ENCODE peak calls at places on chromosomes 1 and 21, in seven cellular contexts. One of them, this sample, is unnamed.

GRCh38 chr1:94160811-94161210 is 39.9 kb upstream of the ABCA4 start:
- DNase-seq in NCI-H1092: no peak
- DNase-seq in GM04504: peak
- DNase-seq in RCC 7860: peak
- DNase-seq in tibial artery: no peak
- DNase-seq in HCT116: peak
- DNase-seq in activated naive CD8-positive, alpha-beta T cell treated with anti-CD3 and anti-CD28 coated beads for 36 hours: no peak
- DNase-seq in this sample: no peak

GRCh38 chr1:108553910-108554309 is 6.0 kb upstream of the EEIG2 start:
- DNase-seq in NCI-H1092: no peak
- DNase-seq in HCT116: no peak
- DNase-seq in GM04504: no peak
- DNase-seq in activated naive CD8-positive, alpha-beta T cell treated with anti-CD3 and anti-CD28 coated beads for 36 hours: no peak
- DNase-seq in RCC 7860: no peak
- DNase-seq in tibial artery: no peak
- DNase-seq in this sample: no peak

GRCh38 chr21:31370893-31371652 is 27.0 kb upstream of the TIAM1 start:
- DNase-seq in activated naive CD8-positive, alpha-beta T cell treated with anti-CD3 and anti-CD28 coated beads for 36 hours: no peak
- DNase-seq in tibial artery: peak
- DNase-seq in GM04504: no peak
- DNase-seq in NCI-H1092: no peak
- DNase-seq in RCC 7860: no peak
- DNase-seq in HCT116: no peak
- DNase-seq in this sample: no peak

GRCh38 chr1:199946305-199947155 is 81.0 kb upstream of the NR5A2 start:
- DNase-seq in activated naive CD8-positive, alpha-beta T cell treated with anti-CD3 and anti-CD28 coated beads for 36 hours: no peak
- DNase-seq in tibial artery: no peak
- DNase-seq in NCI-H1092: no peak
- DNase-seq in GM04504: no peak
- DNase-seq in HCT116: no peak
- DNase-seq in RCC 7860: no peak
- DNase-seq in this sample: no peak

GRCh38 chr1:234866007-234866866 is 256.3 kb upstream of the IRF2BP2 start:
- DNase-seq in GM04504: peak
- DNase-seq in tibial artery: peak
- DNase-seq in NCI-H1092: no peak
- DNase-seq in activated naive CD8-positive, alpha-beta T cell treated with anti-CD3 and anti-CD28 coated beads for 36 hours: no peak
- DNase-seq in HCT116: peak
- DNase-seq in RCC 7860: peak
- DNase-seq in this sample: no peak

GRCh38 chr1:1788646-1789431 is 10.6 kb upstream of the NADK start:
- DNase-seq in NCI-H1092: no peak
- DNase-seq in activated naive CD8-positive, alpha-beta T cell treated with anti-CD3 and anti-CD28 coated beads for 36 hours: no peak
- DNase-seq in tibial artery: no peak
- DNase-seq in GM04504: no peak
- DNase-seq in RCC 7860: no peak
- DNase-seq in HCT116: no peak
- DNase-seq in this sample: no peak

GRCh38 chr21:38875694-38876492 is 70.2 kb downstream of the ETS2 start:
- DNase-seq in HCT116: no peak
- DNase-seq in activated naive CD8-positive, alpha-beta T cell treated with anti-CD3 and anti-CD28 coated beads for 36 hours: no peak
- DNase-seq in GM04504: no peak
- DNase-seq in NCI-H1092: no peak
- DNase-seq in RCC 7860: no peak
- DNase-seq in tibial artery: no peak
- DNase-seq in this sample: no peak

GRCh38 chr1:168752171-168752570 is 23.2 kb upstream of the DPT start:
- DNase-seq in HCT116: no peak
- DNase-seq in RCC 7860: peak
- DNase-seq in tibial artery: no peak
- DNase-seq in activated naive CD8-positive, alpha-beta T cell treated with anti-CD3 and anti-CD28 coated beads for 36 hours: no peak
- DNase-seq in GM04504: no peak
- DNase-seq in NCI-H1092: no peak
- DNase-seq in this sample: no peak

GRCh38 chr1:29563571-29563970 is 327.2 kb downstream of the PTPRU start:
- DNase-seq in RCC 7860: no peak
- DNase-seq in NCI-H1092: no peak
- DNase-seq in GM04504: no peak
- DNase-seq in HCT116: no peak
- DNase-seq in tibial artery: no peak
- DNase-seq in activated naive CD8-positive, alpha-beta T cell treated with anti-CD3 and anti-CD28 coated beads for 36 hours: no peak
- DNase-seq in this sample: no peak

GRCh38 chr1:37663426-37664000 is 28.8 kb upstream of the CDCA8 start:
- DNase-seq in GM04504: no peak
- DNase-seq in RCC 7860: no peak
- DNase-seq in HCT116: no peak
- DNase-seq in activated naive CD8-positive, alpha-beta T cell treated with anti-CD3 and anti-CD28 coated beads for 36 hours: no peak
- DNase-seq in tibial artery: no peak
- DNase-seq in NCI-H1092: no peak
- DNase-seq in this sample: no peak

GRCh38 chr1:15876357-15876756 is 28.9 kb downstream of the SPEN start:
- DNase-seq in HCT116: no peak
- DNase-seq in tibial artery: no peak
- DNase-seq in NCI-H1092: no peak
- DNase-seq in GM04504: no peak
- DNase-seq in RCC 7860: no peak
- DNase-seq in activated naive CD8-positive, alpha-beta T cell treated with anti-CD3 and anti-CD28 coated beads for 36 hours: no peak
- DNase-seq in this sample: no peak

GRCh38 chr1:67261646-67262045 is 46.0 kb upstream of the IL12RB2 start:
- DNase-seq in GM04504: no peak
- DNase-seq in RCC 7860: no peak
- DNase-seq in HCT116: no peak
- DNase-seq in activated naive CD8-positive, alpha-beta T cell treated with anti-CD3 and anti-CD28 coated beads for 36 hours: no peak
- DNase-seq in tibial artery: no peak
- DNase-seq in NCI-H1092: no peak
- DNase-seq in this sample: peak

GRCh38 chr1:48049823-48050539 is 52.8 kb upstream of the TRABD2B start:
- DNase-seq in RCC 7860: no peak
- DNase-seq in GM04504: no peak
- DNase-seq in NCI-H1092: no peak
- DNase-seq in activated naive CD8-positive, alpha-beta T cell treated with anti-CD3 and anti-CD28 coated beads for 36 hours: no peak
- DNase-seq in tibial artery: no peak
- DNase-seq in HCT116: no peak
- DNase-seq in this sample: no peak

GRCh38 chr1:6273380-6273891 is 12.5 kb upstream of the GPR153 start:
- DNase-seq in activated naive CD8-positive, alpha-beta T cell treated with anti-CD3 and anti-CD28 coated beads for 36 hours: no peak
- DNase-seq in tibial artery: no peak
- DNase-seq in NCI-H1092: no peak
- DNase-seq in HCT116: no peak
- DNase-seq in GM04504: no peak
- DNase-seq in RCC 7860: peak
- DNase-seq in this sample: no peak

GRCh38 chr1:191913234-191913948 is 244.9 kb upstream of the RGS18 start:
- DNase-seq in tibial artery: no peak
- DNase-seq in NCI-H1092: no peak
- DNase-seq in RCC 7860: no peak
- DNase-seq in HCT116: no peak
- DNase-seq in GM04504: no peak
- DNase-seq in activated naive CD8-positive, alpha-beta T cell treated with anti-CD3 and anti-CD28 coated beads for 36 hours: no peak
- DNase-seq in this sample: no peak

GRCh38 chr1:7387053-7387861 is 383.8 kb upstream of the VAMP3 start:
- DNase-seq in NCI-H1092: no peak
- DNase-seq in activated naive CD8-positive, alpha-beta T cell treated with anti-CD3 and anti-CD28 coated beads for 36 hours: no peak
- DNase-seq in GM04504: no peak
- DNase-seq in tibial artery: no peak
- DNase-seq in RCC 7860: no peak
- DNase-seq in HCT116: no peak
- DNase-seq in this sample: no peak

GRCh38 chr1:95451054-95451453 is 217.0 kb downstream of the RWDD3 start:
- DNase-seq in RCC 7860: no peak
- DNase-seq in HCT116: peak
- DNase-seq in GM04504: no peak
- DNase-seq in tibial artery: no peak
- DNase-seq in NCI-H1092: no peak
- DNase-seq in activated naive CD8-positive, alpha-beta T cell treated with anti-CD3 and anti-CD28 coated beads for 36 hours: no peak
- DNase-seq in this sample: no peak

GRCh38 chr1:43058545-43059360 is 100.1 kb upstream of the SLC2A1 start:
- DNase-seq in activated naive CD8-positive, alpha-beta T cell treated with anti-CD3 and anti-CD28 coated beads for 36 hours: peak
- DNase-seq in GM04504: no peak
- DNase-seq in RCC 7860: peak
- DNase-seq in NCI-H1092: no peak
- DNase-seq in tibial artery: no peak
- DNase-seq in HCT116: no peak
- DNase-seq in this sample: no peak

GRCh38 chr21:37435120-37435519 is 68.5 kb downstream of the DYRK1A start:
- DNase-seq in HCT116: peak
- DNase-seq in GM04504: peak
- DNase-seq in tibial artery: peak
- DNase-seq in RCC 7860: no peak
- DNase-seq in NCI-H1092: no peak
- DNase-seq in activated naive CD8-positive, alpha-beta T cell treated with anti-CD3 and anti-CD28 coated beads for 36 hours: peak
- DNase-seq in this sample: peak

GRCh38 chr1:41226816-41227215 is 15.3 kb downstream of the SCMH1 start:
- DNase-seq in tibial artery: no peak
- DNase-seq in activated naive CD8-positive, alpha-beta T cell treated with anti-CD3 and anti-CD28 coated beads for 36 hours: no peak
- DNase-seq in RCC 7860: no peak
- DNase-seq in GM04504: no peak
- DNase-seq in HCT116: no peak
- DNase-seq in NCI-H1092: no peak
- DNase-seq in this sample: no peak

GRCh38 chr1:38941527-38942019 is at the start of gene RHBDL2:
- DNase-seq in activated naive CD8-positive, alpha-beta T cell treated with anti-CD3 and anti-CD28 coated beads for 36 hours: no peak
- DNase-seq in HCT116: no peak
- DNase-seq in tibial artery: peak
- DNase-seq in NCI-H1092: no peak
- DNase-seq in RCC 7860: peak
- DNase-seq in GM04504: peak
- DNase-seq in this sample: no peak

This sample was measured in stimulated activated naive CD8-positive, alpha-beta T cell treated with anti-CD3 and anti-CD28 coated beads, Interleukin-15, amount 100 ng/mL, for 72 hours.